ENCODE peak calls at places on chromosomes 5 and 9, in nine cellular contexts. One of them, this sample, is unnamed.

GRCh38 chr9:132481467-132481866 is 71.5 kb downstream of the CFAP77 start:
- DNase-seq in HL-60: no peak
- DNase-seq in upper lobe of left lung: no peak
- DNase-seq in transverse colon: no peak
- DNase-seq in sigmoid colon: no peak
- DNase-seq in HepG2: no peak
- DNase-seq in HCT116: no peak
- DNase-seq in stomach: no peak
- DNase-seq in breast epithelium: no peak
- DNase-seq in this sample: no peak

GRCh38 chr5:97839338-97840081 is 656.5 kb upstream of the RIOK2 start:
- DNase-seq in HL-60: no peak
- DNase-seq in upper lobe of left lung: no peak
- DNase-seq in transverse colon: no peak
- DNase-seq in sigmoid colon: no peak
- DNase-seq in HepG2: no peak
- DNase-seq in HCT116: no peak
- DNase-seq in stomach: no peak
- DNase-seq in breast epithelium: no peak
- DNase-seq in this sample: no peak

GRCh38 chr9:133112361-133113026 is 8.5 kb downstream of the RALGDS start:
- DNase-seq in HL-60: peak; percentile 98
- DNase-seq in upper lobe of left lung: peak; percentile 76
- DNase-seq in transverse colon: peak; percentile 62
- DNase-seq in sigmoid colon: peak; percentile 83
- DNase-seq in HepG2: no peak
- DNase-seq in HCT116: no peak
- DNase-seq in stomach: no peak
- DNase-seq in breast epithelium: peak; percentile 65
- DNase-seq in this sample: no peak

GRCh38 chr5:40240111-40240510 is 439.6 kb upstream of the PTGER4 start:
- DNase-seq in HL-60: no peak
- DNase-seq in upper lobe of left lung: no peak
- DNase-seq in transverse colon: no peak
- DNase-seq in sigmoid colon: no peak
- DNase-seq in HepG2: no peak
- DNase-seq in HCT116: no peak
- DNase-seq in stomach: no peak
- DNase-seq in breast epithelium: no peak
- DNase-seq in this sample: no peak

GRCh38 chr5:109247943-109248342 is 161.8 kb downstream of the PJA2 start:
- DNase-seq in HL-60: no peak
- DNase-seq in upper lobe of left lung: no peak
- DNase-seq in transverse colon: no peak
- DNase-seq in sigmoid colon: no peak
- DNase-seq in HepG2: no peak
- DNase-seq in HCT116: no peak
- DNase-seq in stomach: no peak
- DNase-seq in breast epithelium: no peak
- DNase-seq in this sample: no peak

GRCh38 chr9:97990259-97990658 is 7.1 kb downstream of the ANP32B start:
- DNase-seq in HL-60: no peak
- DNase-seq in upper lobe of left lung: no peak
- DNase-seq in transverse colon: no peak
- DNase-seq in sigmoid colon: no peak
- DNase-seq in HepG2: no peak
- DNase-seq in HCT116: no peak
- DNase-seq in stomach: no peak
- DNase-seq in breast epithelium: no peak
- DNase-seq in this sample: no peak

GRCh38 chr5:30856242-30856641 is 337.2 kb upstream of the CDH6 start:
- DNase-seq in HL-60: no peak
- DNase-seq in upper lobe of left lung: no peak
- DNase-seq in transverse colon: no peak
- DNase-seq in sigmoid colon: no peak
- DNase-seq in HepG2: no peak
- DNase-seq in HCT116: no peak
- DNase-seq in stomach: no peak
- DNase-seq in breast epithelium: no peak
- DNase-seq in this sample: no peak

GRCh38 chr9:96655198-96655851 is at the start of gene PRXL2C:
- DNase-seq in HL-60: peak; percentile 39
- DNase-seq in upper lobe of left lung: peak; percentile 99
- DNase-seq in transverse colon: peak; percentile 90
- DNase-seq in sigmoid colon: peak; percentile 94
- DNase-seq in HepG2: peak; percentile 29
- DNase-seq in HCT116: no peak
- DNase-seq in stomach: peak; percentile 85
- DNase-seq in breast epithelium: peak; percentile 69
- DNase-seq in this sample: no peak

GRCh38 chr9:27112235-27112634 is 3.2 kb downstream of the TEK start:
- DNase-seq in HL-60: no peak
- DNase-seq in upper lobe of left lung: no peak
- DNase-seq in transverse colon: no peak
- DNase-seq in sigmoid colon: no peak
- DNase-seq in HepG2: no peak
- DNase-seq in HCT116: no peak
- DNase-seq in stomach: no peak
- DNase-seq in breast epithelium: no peak
- DNase-seq in this sample: no peak

GRCh38 chr5:1732955-1733354 is 66.7 kb downstream of the MRPL36 start:
- DNase-seq in HL-60: no peak
- DNase-seq in upper lobe of left lung: no peak
- DNase-seq in transverse colon: no peak
- DNase-seq in sigmoid colon: no peak
- DNase-seq in HepG2: no peak
- DNase-seq in HCT116: no peak
- DNase-seq in stomach: peak; percentile 9
- DNase-seq in breast epithelium: no peak
- DNase-seq in this sample: peak; percentile 7

GRCh38 chr5:38347040-38347763 is 88.8 kb downstream of the EGFLAM start:
- DNase-seq in HL-60: no peak
- DNase-seq in upper lobe of left lung: no peak
- DNase-seq in transverse colon: no peak
- DNase-seq in sigmoid colon: no peak
- DNase-seq in HepG2: no peak
- DNase-seq in HCT116: no peak
- DNase-seq in stomach: no peak
- DNase-seq in breast epithelium: no peak
- DNase-seq in this sample: no peak

GRCh38 chr9:37745970-37746369 is 7.6 kb upstream of the TRMT10B start:
- DNase-seq in HL-60: no peak
- DNase-seq in upper lobe of left lung: peak; percentile 58
- DNase-seq in transverse colon: no peak
- DNase-seq in sigmoid colon: no peak
- DNase-seq in HepG2: no peak
- DNase-seq in HCT116: no peak
- DNase-seq in stomach: no peak
- DNase-seq in breast epithelium: no peak
- DNase-seq in this sample: no peak

GRCh38 chr5:35810561-35810960 is 46.1 kb upstream of the IL7R start:
- DNase-seq in HL-60: no peak
- DNase-seq in upper lobe of left lung: no peak
- DNase-seq in transverse colon: no peak
- DNase-seq in sigmoid colon: no peak
- DNase-seq in HepG2: no peak
- DNase-seq in HCT116: no peak
- DNase-seq in stomach: no peak
- DNase-seq in breast epithelium: no peak
- DNase-seq in this sample: no peak

GRCh38 chr5:137792291-137792690 is 38.1 kb upstream of the HNRNPA0 start:
- DNase-seq in HL-60: no peak
- DNase-seq in upper lobe of left lung: no peak
- DNase-seq in transverse colon: no peak
- DNase-seq in sigmoid colon: no peak
- DNase-seq in HepG2: no peak
- DNase-seq in HCT116: no peak
- DNase-seq in stomach: no peak
- DNase-seq in breast epithelium: no peak
- DNase-seq in this sample: no peak

GRCh38 chr9:113941056-113941455 is 64.9 kb downstream of the ZNF618 start:
- DNase-seq in HL-60: no peak
- DNase-seq in upper lobe of left lung: no peak
- DNase-seq in transverse colon: no peak
- DNase-seq in sigmoid colon: no peak
- DNase-seq in HepG2: no peak
- DNase-seq in HCT116: no peak
- DNase-seq in stomach: no peak
- DNase-seq in breast epithelium: no peak
- DNase-seq in this sample: no peak

GRCh38 chr5:88507261-88507660 is 238.6 kb upstream of the TMEM161B start:
- DNase-seq in HL-60: no peak
- DNase-seq in upper lobe of left lung: no peak
- DNase-seq in transverse colon: no peak
- DNase-seq in sigmoid colon: no peak
- DNase-seq in HepG2: no peak
- DNase-seq in HCT116: no peak
- DNase-seq in stomach: no peak
- DNase-seq in breast epithelium: no peak
- DNase-seq in this sample: no peak

GRCh38 chr5:32760091-32760509 is 49.0 kb downstream of the NPR3 start:
- DNase-seq in HL-60: no peak
- DNase-seq in upper lobe of left lung: no peak
- DNase-seq in transverse colon: no peak
- DNase-seq in sigmoid colon: no peak
- DNase-seq in HepG2: peak; percentile 19
- DNase-seq in HCT116: no peak
- DNase-seq in stomach: no peak
- DNase-seq in breast epithelium: no peak
- DNase-seq in this sample: no peak

DNA sequence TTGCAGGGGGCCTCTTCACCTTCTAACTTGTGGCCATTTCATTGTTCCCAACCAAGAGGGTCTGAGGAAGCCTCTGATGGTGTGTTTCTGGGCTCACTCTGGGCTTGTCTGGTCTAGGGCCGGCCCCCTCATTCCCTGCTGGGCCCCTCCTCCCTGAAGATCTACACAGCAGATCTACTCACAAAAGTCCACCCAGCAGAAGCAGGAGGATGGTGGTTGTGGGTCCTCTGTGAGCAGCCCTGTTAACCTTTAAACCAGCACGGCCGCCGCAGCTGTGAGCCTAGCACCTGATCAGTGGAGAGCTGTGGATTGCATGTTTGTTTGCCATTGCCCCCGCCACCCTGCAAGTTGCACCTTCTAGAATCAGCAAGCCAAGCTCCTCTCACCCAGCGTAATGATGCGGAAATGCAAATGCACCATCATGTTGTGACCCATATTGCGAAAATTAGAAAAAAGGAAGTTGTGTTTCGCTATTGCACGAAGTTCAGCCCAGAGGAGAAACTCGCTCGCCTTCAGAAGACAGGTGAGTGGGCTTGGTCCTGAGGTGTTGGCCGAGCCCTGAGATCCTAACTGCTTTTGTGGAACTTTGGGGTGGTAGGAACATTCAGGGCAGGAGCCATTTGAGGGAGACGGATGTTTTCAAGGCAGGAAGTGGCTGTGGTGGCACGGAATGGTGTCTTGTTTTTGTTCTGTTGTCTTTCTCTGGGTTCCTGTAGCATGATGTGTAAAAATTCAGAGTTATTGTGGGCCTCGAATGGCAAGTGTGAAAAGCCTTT is 16.7 kb downstream of the FGD3 start:
- DNase-seq in HL-60: peak; percentile 93
- DNase-seq in upper lobe of left lung: no peak
- DNase-seq in transverse colon: peak; percentile 59
- DNase-seq in sigmoid colon: no peak
- DNase-seq in HepG2: peak; percentile 39
- DNase-seq in HCT116: no peak
- DNase-seq in stomach: peak; percentile 49
- DNase-seq in breast epithelium: no peak
- DNase-seq in this sample: no peak
- TF ChIP-seq POLR2AphosphoS5 in HL-60: peak; percentile 87
- TF ChIP-seq POLR2AphosphoS5 in upper lobe of left lung: peak; percentile 49
- TF ChIP-seq POLR2AphosphoS5 in transverse colon: no peak
- TF ChIP-seq POLR2AphosphoS5 in sigmoid colon: no peak
- TF ChIP-seq POLR2AphosphoS5 in HepG2: no peak
- TF ChIP-seq POLR2AphosphoS5 in HCT116: no peak
- TF ChIP-seq POLR2AphosphoS5 in stomach: no peak
- TF ChIP-seq POLR2AphosphoS5 in breast epithelium: no peak
- TF ChIP-seq POLR2AphosphoS5 in this sample: peak; percentile 65

GRCh38 chr5:170633235-170634041 is 129.6 kb downstream of the KCNIP1 start:
- DNase-seq in HL-60: no peak
- DNase-seq in upper lobe of left lung: no peak
- DNase-seq in transverse colon: peak; percentile 27
- DNase-seq in sigmoid colon: peak; percentile 86
- DNase-seq in HepG2: peak; percentile 27
- DNase-seq in HCT116: peak; percentile 50
- DNase-seq in stomach: no peak
- DNase-seq in breast epithelium: peak; percentile 69
- DNase-seq in this sample: no peak
- TF ChIP-seq POLR2AphosphoS5 in HL-60: no peak
- TF ChIP-seq POLR2AphosphoS5 in upper lobe of left lung: no peak
- TF ChIP-seq POLR2AphosphoS5 in transverse colon: no peak
- TF ChIP-seq POLR2AphosphoS5 in sigmoid colon: peak; percentile 58
- TF ChIP-seq POLR2AphosphoS5 in HepG2: no peak
- TF ChIP-seq POLR2AphosphoS5 in HCT116: no peak
- TF ChIP-seq POLR2AphosphoS5 in stomach: no peak
- TF ChIP-seq POLR2AphosphoS5 in breast epithelium: no peak
- TF ChIP-seq POLR2AphosphoS5 in this sample: no peak

DNA sequence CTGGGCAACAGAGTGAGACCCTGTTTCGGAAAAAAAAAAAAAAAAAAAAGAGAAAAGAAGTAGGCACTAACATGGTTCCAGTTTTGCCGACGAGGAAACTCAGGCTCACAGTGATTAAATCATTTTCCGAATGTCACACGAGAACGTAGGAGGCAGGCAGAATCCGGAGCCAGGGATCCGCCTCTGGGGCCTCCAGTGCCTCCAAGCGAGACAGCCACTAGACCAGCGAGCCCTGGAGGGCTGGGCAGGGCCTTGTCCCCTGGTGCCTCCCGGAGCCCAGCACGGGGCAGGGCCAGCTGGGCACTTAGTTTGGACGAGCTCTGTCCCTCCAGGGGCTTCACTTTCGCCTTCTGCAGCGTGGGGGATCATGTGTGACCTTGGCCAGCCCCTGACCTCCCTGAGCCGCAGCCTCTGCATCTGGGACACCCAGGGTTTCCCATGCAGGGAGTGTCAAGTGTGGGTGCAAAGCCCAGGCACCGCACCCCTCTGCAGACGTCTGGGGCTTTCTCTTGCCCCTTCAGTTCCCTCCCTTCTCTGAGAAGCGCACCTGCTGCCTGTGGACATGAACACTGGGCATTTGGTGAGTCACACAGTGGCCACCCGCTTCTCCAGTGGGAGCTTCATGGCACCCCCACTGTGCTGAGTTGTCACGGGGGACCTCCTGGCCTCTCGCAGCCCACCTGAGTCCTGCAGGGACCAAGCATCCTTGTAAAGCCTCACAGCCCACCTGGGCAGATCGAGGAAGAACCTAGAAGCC is 80.3 kb downstream of the RXRA start:
- DNase-seq in HL-60: no peak
- DNase-seq in upper lobe of left lung: peak; percentile 76
- DNase-seq in transverse colon: no peak
- DNase-seq in sigmoid colon: no peak
- DNase-seq in HepG2: no peak
- DNase-seq in HCT116: no peak
- DNase-seq in stomach: no peak
- DNase-seq in breast epithelium: no peak
- DNase-seq in this sample: no peak
- TF ChIP-seq POLR2AphosphoS5 in HL-60: no peak
- TF ChIP-seq POLR2AphosphoS5 in upper lobe of left lung: no peak
- TF ChIP-seq POLR2AphosphoS5 in transverse colon: no peak
- TF ChIP-seq POLR2AphosphoS5 in sigmoid colon: no peak
- TF ChIP-seq POLR2AphosphoS5 in HepG2: no peak
- TF ChIP-seq POLR2AphosphoS5 in HCT116: no peak
- TF ChIP-seq POLR2AphosphoS5 in stomach: no peak
- TF ChIP-seq POLR2AphosphoS5 in breast epithelium: no peak
- TF ChIP-seq POLR2AphosphoS5 in this sample: peak; percentile 6

GRCh38 chr5:7868773-7869473 is at the start of the genes FASTKD3 and MTRR:
- DNase-seq in HL-60: peak; percentile 82
- DNase-seq in upper lobe of left lung: peak; percentile 98
- DNase-seq in transverse colon: peak; percentile 95
- DNase-seq in sigmoid colon: peak; percentile 96
- DNase-seq in HepG2: peak; percentile 84
- DNase-seq in HCT116: peak; percentile 86
- DNase-seq in stomach: peak; percentile 94
- DNase-seq in breast epithelium: peak; percentile 89
- DNase-seq in this sample: peak; percentile 81
- TF ChIP-seq POLR2AphosphoS5 in HL-60: peak; percentile 81
- TF ChIP-seq POLR2AphosphoS5 in upper lobe of left lung: peak; percentile 70
- TF ChIP-seq POLR2AphosphoS5 in transverse colon: peak; percentile 90
- TF ChIP-seq POLR2AphosphoS5 in sigmoid colon: peak; percentile 87
- TF ChIP-seq POLR2AphosphoS5 in HepG2: peak; percentile 79
- TF ChIP-seq POLR2AphosphoS5 in HCT116: peak; percentile 80
- TF ChIP-seq POLR2AphosphoS5 in stomach: peak; percentile 47
- TF ChIP-seq POLR2AphosphoS5 in breast epithelium: no peak
- TF ChIP-seq POLR2AphosphoS5 in this sample: no peak

This sample was measured in GM12891.